ENCODE peak calls at places on chromosomes 1 and 21, in four cellular contexts. One of them, this sample, is unnamed.

GRCh38 chr1:1037366-1038327 is 17.7 kb downstream of the AGRN start:
- DNase-seq in pancreas: no peak
- DNase-seq in left lung: no peak
- DNase-seq in breast epithelium: no peak
- DNase-seq in this sample: no peak

GRCh38 chr1:64093941-64094340 is 109.5 kb upstream of the UBE2U start:
- DNase-seq in breast epithelium: no peak
- DNase-seq in pancreas: no peak
- DNase-seq in left lung: no peak
- DNase-seq in this sample: no peak

GRCh38 chr21:38699048-38699447 is 106.7 kb upstream of the ETS2 start:
- DNase-seq in left lung: no peak
- DNase-seq in pancreas: no peak
- DNase-seq in breast epithelium: no peak
- DNase-seq in this sample: no peak

GRCh38 chr1:61301824-61302652 is 219.7 kb downstream of the NFIA start:
- DNase-seq in breast epithelium: no peak
- DNase-seq in left lung: no peak
- DNase-seq in pancreas: no peak
- DNase-seq in this sample: no peak

GRCh38 chr1:32100359-32100758 is 7.5 kb upstream of the KPNA6 start:
- DNase-seq in breast epithelium: no peak
- DNase-seq in pancreas: no peak
- DNase-seq in left lung: no peak
- DNase-seq in this sample: no peak

GRCh38 chr1:193036337-193037047 is 22.7 kb downstream of the UCHL5 start:
- DNase-seq in pancreas: no peak
- DNase-seq in breast epithelium: no peak
- DNase-seq in left lung: no peak
- DNase-seq in this sample: no peak

GRCh38 chr1:185325413-185325812 is 8.4 kb upstream of the IVNS1ABP start:
- DNase-seq in pancreas: no peak
- DNase-seq in left lung: no peak
- DNase-seq in breast epithelium: no peak
- DNase-seq in this sample: no peak

GRCh38 chr1:234271243-234271606 is 102.0 kb upstream of the COA6 start:
- DNase-seq in breast epithelium: no peak
- DNase-seq in pancreas: no peak
- DNase-seq in left lung: no peak
- DNase-seq in this sample: no peak

GRCh38 chr21:27024316-27024715 is 57.4 kb upstream of the ADAMTS5 start:
- DNase-seq in breast epithelium: no peak
- DNase-seq in left lung: no peak
- DNase-seq in pancreas: no peak
- DNase-seq in this sample: no peak

GRCh38 chr1:201021333-201022177 is 2.0 kb downstream of the KIF21B start:
- DNase-seq in left lung: no peak
- DNase-seq in pancreas: no peak
- DNase-seq in breast epithelium: no peak
- DNase-seq in this sample: no peak

GRCh38 chr21:28699591-28700259 is 293.0 kb downstream of the LTN1 start:
- DNase-seq in left lung: no peak
- DNase-seq in breast epithelium: no peak
- DNase-seq in pancreas: no peak
- DNase-seq in this sample: no peak

GRCh38 chr1:28322209-28322608 is 6.6 kb upstream of the MED18 start:
- DNase-seq in left lung: no peak
- DNase-seq in breast epithelium: no peak
- DNase-seq in pancreas: no peak
- DNase-seq in this sample: no peak

GRCh38 chr1:37720231-37721130 is 28.2 kb downstream of the CDCA8 start:
- DNase-seq in pancreas: no peak
- DNase-seq in breast epithelium: no peak
- DNase-seq in left lung: no peak
- DNase-seq in this sample: no peak

GRCh38 chr1:8004803-8005573 is 21.1 kb downstream of the ERRFI1 start:
- DNase-seq in pancreas: no peak
- DNase-seq in breast epithelium: peak; percentile 90
- DNase-seq in left lung: peak; percentile 81
- DNase-seq in this sample: peak; percentile 57

GRCh38 chr1:46556822-46557221 is 5.4 kb upstream of the KNCN start:
- DNase-seq in pancreas: no peak
- DNase-seq in breast epithelium: no peak
- DNase-seq in left lung: no peak
- DNase-seq in this sample: no peak

GRCh38 chr1:209720326-209720725 is 15.7 kb downstream of the HSD11B1 start:
- DNase-seq in breast epithelium: no peak
- DNase-seq in left lung: no peak
- DNase-seq in pancreas: no peak
- DNase-seq in this sample: no peak

GRCh38 chr1:163361123-163361934 is 39.6 kb downstream of the NUF2 start:
- DNase-seq in pancreas: no peak
- DNase-seq in left lung: no peak
- DNase-seq in breast epithelium: no peak
- DNase-seq in this sample: no peak

GRCh38 chr21:17270234-17270633 is 242.6 kb upstream of the CXADR start:
- DNase-seq in breast epithelium: no peak
- DNase-seq in pancreas: no peak
- DNase-seq in left lung: no peak
- DNase-seq in this sample: no peak

GRCh38 chr1:117825414-117825813 is 104.0 kb downstream of the GDAP2 start:
- DNase-seq in left lung: no peak
- DNase-seq in breast epithelium: no peak
- DNase-seq in pancreas: no peak
- DNase-seq in this sample: no peak

GRCh38 chr1:48947761-48948537 is 171.3 kb upstream of the BEND5 start:
- DNase-seq in left lung: no peak
- DNase-seq in pancreas: no peak
- DNase-seq in breast epithelium: no peak
- DNase-seq in this sample: no peak

GRCh38 chr1:106978477-106979322 is 77.8 kb upstream of the PRMT6 start:
- DNase-seq in left lung: no peak
- DNase-seq in pancreas: no peak
- DNase-seq in breast epithelium: no peak
- DNase-seq in this sample: no peak

GRCh38 chr1:106972074-106972473 is 84.4 kb upstream of the PRMT6 start:
- DNase-seq in left lung: no peak
- DNase-seq in pancreas: no peak
- DNase-seq in breast epithelium: no peak
- DNase-seq in this sample: no peak

GRCh38 chr1:106975944-106976343 is 80.5 kb upstream of the PRMT6 start:
- DNase-seq in pancreas: no peak
- DNase-seq in breast epithelium: no peak
- DNase-seq in left lung: no peak
- DNase-seq in this sample: no peak
- TF ChIP-seq CTCF in pancreas: no peak
- TF ChIP-seq CTCF in breast epithelium: no peak
- TF ChIP-seq CTCF in left lung: no peak
- TF ChIP-seq CTCF in this sample: no peak

GRCh38 chr1:33273961-33274371 is 17.7 kb downstream of the ZNF362 start:
- DNase-seq in pancreas: peak; percentile 29
- DNase-seq in left lung: no peak
- DNase-seq in breast epithelium: peak; percentile 19
- DNase-seq in this sample: no peak

GRCh38 chr1:33271666-33272505 is 15.6 kb downstream of the ZNF362 start:
- DNase-seq in pancreas: peak; percentile 33
- DNase-seq in breast epithelium: peak; percentile 28
- DNase-seq in left lung: no peak
- DNase-seq in this sample: no peak

GRCh38 chr1:33272930-33273329 is 16.6 kb downstream of the ZNF362 start:
- DNase-seq in breast epithelium: no peak
- DNase-seq in left lung: no peak
- DNase-seq in pancreas: peak; percentile 38
- DNase-seq in this sample: no peak

GRCh38 chr1:33273402-33273801 is 17.1 kb downstream of the ZNF362 start:
- DNase-seq in pancreas: peak; percentile 22
- DNase-seq in breast epithelium: peak; percentile 6
- DNase-seq in left lung: no peak
- DNase-seq in this sample: no peak

GRCh38 chr1:33272509-33272908 is 16.2 kb downstream of the ZNF362 start:
- DNase-seq in breast epithelium: no peak
- DNase-seq in left lung: no peak
- DNase-seq in pancreas: peak; percentile 22
- DNase-seq in this sample: no peak
- H3K27ac ChIP-seq in breast epithelium: no peak overlapping the region
- H3K27ac ChIP-seq in left lung: no peak overlapping the region
- H3K27ac ChIP-seq in pancreas: no peak overlapping the region
- H3K27ac ChIP-seq in this sample: peak overlapping the region; percentile 36

DNA sequence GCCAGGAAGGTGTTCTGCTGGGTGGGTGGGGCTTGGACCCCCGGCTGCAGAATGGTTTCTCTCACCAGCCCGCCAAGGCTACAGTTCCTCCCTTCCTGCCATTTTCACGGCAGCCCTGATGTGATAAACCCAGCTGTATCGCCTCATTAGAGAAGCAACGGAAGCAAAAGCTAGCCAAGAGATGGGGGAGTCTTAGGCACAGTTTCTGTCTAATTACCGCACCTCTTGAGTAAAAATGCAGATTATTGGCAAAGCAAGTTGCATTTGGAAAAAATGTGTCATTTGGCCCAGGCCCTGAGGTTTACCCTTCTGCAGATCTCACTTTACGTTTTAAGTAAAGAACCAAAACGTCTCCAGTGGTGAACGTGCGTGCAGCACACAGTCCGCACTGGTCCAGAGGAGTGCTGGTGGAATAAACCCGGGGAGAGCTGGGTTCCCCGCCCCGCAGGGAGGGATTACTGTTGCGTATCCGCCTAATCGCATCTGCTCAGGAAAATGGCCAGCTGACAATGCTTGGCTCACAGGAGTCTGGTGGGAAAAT is 109.9 kb downstream of the GALNT2 start:
- DNase-seq in breast epithelium: no peak
- DNase-seq in pancreas: peak; percentile 74
- DNase-seq in left lung: peak; percentile 52
- DNase-seq in this sample: peak; percentile 84
- H3K4me3 ChIP-seq in breast epithelium: peak overlapping the region; percentile 4
- H3K4me3 ChIP-seq in pancreas: no peak overlapping the region
- H3K4me3 ChIP-seq in left lung: no peak overlapping the region
- H3K4me3 ChIP-seq in this sample: peak overlapping the region; percentile 50

GRCh38 chr1:152107289-152107983 is 7.8 kb downstream of the TCHH start:
- DNase-seq in breast epithelium: no peak
- DNase-seq in pancreas: no peak
- DNase-seq in left lung: peak; percentile 42
- DNase-seq in this sample: no peak
- TF ChIP-seq CTCF in breast epithelium: no peak
- TF ChIP-seq CTCF in pancreas: no peak
- TF ChIP-seq CTCF in left lung: no peak
- TF ChIP-seq CTCF in this sample: no peak

GRCh38 chr1:16617778-16618580 is 4.6 kb upstream of the NBPF1 start:
- DNase-seq in breast epithelium: no peak
- DNase-seq in pancreas: no peak
- DNase-seq in left lung: no peak
- DNase-seq in this sample: peak; percentile 58
- H3K27ac ChIP-seq in breast epithelium: no peak overlapping the region
- H3K27ac ChIP-seq in pancreas: no peak overlapping the region
- H3K27ac ChIP-seq in left lung: no peak overlapping the region
- H3K27ac ChIP-seq in this sample: no peak overlapping the region

GRCh38 chr1:17304827-17305177 is 3.2 kb upstream of the PADI4 start:
- DNase-seq in left lung: no peak
- DNase-seq in pancreas: no peak
- DNase-seq in breast epithelium: no peak
- DNase-seq in this sample: no peak
- H3K4me3 ChIP-seq in left lung: no peak overlapping the region
- H3K4me3 ChIP-seq in pancreas: no peak overlapping the region
- H3K4me3 ChIP-seq in breast epithelium: no peak overlapping the region
- H3K4me3 ChIP-seq in this sample: no peak overlapping the region

DNA sequence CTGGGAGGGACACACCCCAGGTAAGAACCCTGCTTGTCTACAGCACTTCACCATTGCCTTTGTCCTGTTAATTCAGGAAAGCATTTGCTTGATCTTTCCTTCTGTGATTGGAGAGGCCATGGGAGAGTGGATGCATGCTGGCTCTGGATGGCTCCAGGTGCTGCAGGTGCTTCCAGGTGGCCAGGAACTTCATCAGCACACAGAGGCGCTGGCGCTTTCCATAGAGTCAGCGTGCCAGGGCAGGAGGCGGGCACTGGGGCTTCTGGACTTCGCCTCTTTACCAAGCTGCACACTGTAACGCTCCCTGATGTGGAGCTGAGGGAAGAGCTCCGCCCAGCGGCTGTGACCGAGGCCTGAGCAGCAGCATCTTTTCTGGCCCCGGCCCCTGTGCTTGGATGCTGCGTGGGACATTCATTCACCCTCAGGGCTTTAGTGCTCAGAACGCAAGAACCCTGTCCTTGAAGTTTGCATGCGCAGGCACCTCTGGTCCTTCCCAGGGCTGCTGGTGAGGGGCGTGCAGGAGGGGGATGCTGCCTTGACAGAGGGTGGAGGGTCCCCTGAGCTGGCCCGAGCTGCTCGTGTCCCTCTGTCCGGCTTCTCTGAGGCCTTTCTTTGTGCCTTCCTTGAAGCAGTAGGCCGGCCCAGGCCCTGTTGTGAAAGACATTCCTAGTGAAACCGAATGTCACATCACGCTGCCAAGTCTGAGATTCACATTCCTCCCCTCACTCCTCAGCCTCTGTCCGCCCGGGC is 1.6 kb upstream of the MX2 start:
- DNase-seq in breast epithelium: peak; percentile 53
- DNase-seq in pancreas: peak; percentile 64
- DNase-seq in left lung: no peak
- DNase-seq in this sample: peak; percentile 65
- TF ChIP-seq CTCF in breast epithelium: no peak
- TF ChIP-seq CTCF in pancreas: peak; percentile 19
- TF ChIP-seq CTCF in left lung: no peak
- TF ChIP-seq CTCF in this sample: no peak

DNA sequence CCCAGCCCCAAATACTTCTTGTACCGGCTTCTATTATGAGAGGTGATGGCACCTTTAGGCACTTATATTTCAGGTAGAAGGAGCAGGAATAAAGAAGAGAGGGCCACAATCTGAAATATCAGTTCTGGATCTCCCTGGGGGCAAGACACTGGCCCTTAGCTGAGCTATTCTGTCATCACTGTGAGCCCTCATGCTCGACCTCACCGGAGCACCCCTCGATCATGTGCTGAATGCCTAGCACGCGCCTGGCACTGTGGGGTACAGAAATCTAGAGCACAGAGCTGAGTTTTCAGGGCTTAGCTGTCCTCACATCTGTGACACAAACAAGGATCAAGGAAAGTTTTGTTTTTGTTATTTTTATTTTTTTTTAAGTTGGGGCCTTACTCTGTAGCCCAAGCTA is 7.6 kb upstream of the MX1 start:
- DNase-seq in left lung: no peak
- DNase-seq in breast epithelium: no peak
- DNase-seq in pancreas: no peak
- DNase-seq in this sample: no peak
- H3K27ac ChIP-seq in left lung: peak overlapping the region; percentile 93
- H3K27ac ChIP-seq in breast epithelium: peak overlapping the region; percentile 26
- H3K27ac ChIP-seq in pancreas: no peak overlapping the region
- H3K27ac ChIP-seq in this sample: peak overlapping the region; percentile 83

GRCh38 chr21:34639882-34640788 is 25.2 kb upstream of the RCAN1 start:
- DNase-seq in left lung: no peak
- DNase-seq in breast epithelium: no peak
- DNase-seq in pancreas: no peak
- DNase-seq in this sample: no peak
- H3K4me3 ChIP-seq in left lung: no peak overlapping the region
- H3K4me3 ChIP-seq in breast epithelium: no peak overlapping the region
- H3K4me3 ChIP-seq in pancreas: no peak overlapping the region
- H3K4me3 ChIP-seq in this sample: no peak overlapping the region

This sample was measured in ascending aorta.